ENCODE peak calls at places on chromosomes 3 and 15, in four cellular contexts. One of them, this sample, is unnamed.

GRCh38 chr3:194364652-194365434 is 4.7 kb downstream of the LRRC15 start:
- DNase-seq in A549: no peak
- DNase-seq in K562: no peak
- DNase-seq in PC-9: no peak
- DNase-seq in this sample: no peak

GRCh38 chr15:92599394-92599970 is 56.1 kb downstream of the FAM174B start:
- DNase-seq in K562: no peak
- DNase-seq in PC-9: no peak
- DNase-seq in A549: no peak
- DNase-seq in this sample: no peak

GRCh38 chr3:30198162-30198561 is 408.2 kb upstream of the TGFBR2 start:
- DNase-seq in A549: no peak
- DNase-seq in PC-9: no peak
- DNase-seq in K562: no peak
- DNase-seq in this sample: no peak

GRCh38 chr15:61228025-61228901 is 839 bp downstream of the RORA start:
- DNase-seq in A549: peak; percentile 15
- DNase-seq in K562: no peak
- DNase-seq in PC-9: no peak
- DNase-seq in this sample: peak; percentile 14

GRCh38 chr15:38886315-38887163 is 321.9 kb upstream of the RASGRP1 start:
- DNase-seq in PC-9: no peak
- DNase-seq in A549: peak; percentile 40
- DNase-seq in K562: no peak
- DNase-seq in this sample: no peak

GRCh38 chr3:159882784-159883779 is 105.6 kb upstream of the IL12A start:
- DNase-seq in PC-9: peak; percentile 43
- DNase-seq in K562: no peak
- DNase-seq in A549: no peak
- DNase-seq in this sample: no peak

GRCh38 chr3:79018671-79019136 is 749.1 kb downstream of the ROBO1 start:
- DNase-seq in K562: peak; percentile 3
- DNase-seq in A549: peak; percentile 35
- DNase-seq in PC-9: peak; percentile 40
- DNase-seq in this sample: peak; percentile 72

GRCh38 chr3:8499181-8499611 is 2.4 kb upstream of the LMCD1 start:
- DNase-seq in PC-9: peak; percentile 89
- DNase-seq in A549: no peak
- DNase-seq in K562: no peak
- DNase-seq in this sample: no peak

GRCh38 chr15:56817690-56818089 is 84.4 kb upstream of the ZNF280D start:
- DNase-seq in A549: no peak
- DNase-seq in PC-9: no peak
- DNase-seq in K562: no peak
- DNase-seq in this sample: no peak

GRCh38 chr3:189588818-189589569 is 42.2 kb upstream of the TP63 start:
- DNase-seq in A549: peak; percentile 1
- DNase-seq in PC-9: no peak
- DNase-seq in K562: no peak
- DNase-seq in this sample: no peak

GRCh38 chr3:126537730-126538281 is 13.9 kb downstream of the CHST13 start:
- DNase-seq in K562: no peak
- DNase-seq in A549: no peak
- DNase-seq in PC-9: no peak
- DNase-seq in this sample: no peak

GRCh38 chr3:14523792-14524191 is 16.4 kb downstream of the GRIP2 start:
- DNase-seq in K562: no peak
- DNase-seq in PC-9: no peak
- DNase-seq in A549: no peak
- DNase-seq in this sample: no peak

GRCh38 chr3:87311309-87311708 is 34.9 kb upstream of the POU1F1 start:
- DNase-seq in PC-9: no peak
- DNase-seq in K562: no peak
- DNase-seq in A549: no peak
- DNase-seq in this sample: no peak

GRCh38 chr15:41983621-41984571 is 11.5 kb upstream of the EHD4 start:
- DNase-seq in A549: no peak
- DNase-seq in K562: no peak
- DNase-seq in PC-9: no peak
- DNase-seq in this sample: no peak

GRCh38 chr3:44120721-44121582 is 120.7 kb upstream of the TOPAZ1 start:
- DNase-seq in A549: no peak
- DNase-seq in K562: no peak
- DNase-seq in PC-9: no peak
- DNase-seq in this sample: no peak

GRCh38 chr3:161171113-161171512 is 50.0 kb upstream of the NMD3 start:
- DNase-seq in A549: no peak
- DNase-seq in K562: no peak
- DNase-seq in PC-9: no peak
- DNase-seq in this sample: no peak

GRCh38 chr3:121796970-121797369 is 37.9 kb downstream of the IQCB1 start:
- DNase-seq in K562: no peak
- DNase-seq in A549: no peak
- DNase-seq in PC-9: no peak
- DNase-seq in this sample: peak; percentile 51

DNA sequence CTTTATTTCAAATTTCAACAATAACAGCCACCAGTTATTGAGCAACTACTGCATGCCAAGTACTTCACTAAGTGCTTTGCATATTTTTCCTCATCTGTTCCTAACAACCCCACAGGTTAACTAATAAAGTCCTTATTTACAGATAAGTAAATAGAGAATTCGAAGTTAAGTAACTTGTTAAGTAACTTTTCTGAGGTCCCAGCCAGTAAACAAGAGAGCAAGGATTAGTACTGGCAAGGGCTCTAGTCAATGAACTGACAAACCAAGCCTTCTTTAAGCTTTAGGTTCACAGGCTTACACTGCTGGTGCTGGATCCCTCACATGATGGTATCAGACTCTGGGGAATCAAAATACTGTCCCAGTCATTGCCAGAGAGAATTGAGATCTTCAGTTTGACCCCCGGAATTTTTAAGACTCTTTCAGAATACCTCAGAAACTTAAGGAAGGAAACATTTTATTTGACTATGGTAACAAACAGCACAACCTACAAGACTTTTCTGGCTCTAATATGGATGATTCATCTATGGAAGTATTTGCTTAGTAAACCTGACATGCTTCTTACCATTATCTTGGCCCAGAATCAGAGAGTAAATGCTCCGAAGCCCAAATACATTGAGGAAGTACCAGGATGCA is 16.5 kb downstream of the EMC3 start:
- DNase-seq in K562: no peak
- DNase-seq in A549: no peak
- DNase-seq in PC-9: peak; percentile 91
- DNase-seq in this sample: no peak
- H3K4me2 ChIP-seq in K562: no peak overlapping the region
- H3K4me2 ChIP-seq in A549: peak overlapping the region; percentile 77
- H3K4me2 ChIP-seq in PC-9: peak overlapping the region; percentile 35
- H3K4me2 ChIP-seq in this sample: no peak overlapping the region

DNA sequence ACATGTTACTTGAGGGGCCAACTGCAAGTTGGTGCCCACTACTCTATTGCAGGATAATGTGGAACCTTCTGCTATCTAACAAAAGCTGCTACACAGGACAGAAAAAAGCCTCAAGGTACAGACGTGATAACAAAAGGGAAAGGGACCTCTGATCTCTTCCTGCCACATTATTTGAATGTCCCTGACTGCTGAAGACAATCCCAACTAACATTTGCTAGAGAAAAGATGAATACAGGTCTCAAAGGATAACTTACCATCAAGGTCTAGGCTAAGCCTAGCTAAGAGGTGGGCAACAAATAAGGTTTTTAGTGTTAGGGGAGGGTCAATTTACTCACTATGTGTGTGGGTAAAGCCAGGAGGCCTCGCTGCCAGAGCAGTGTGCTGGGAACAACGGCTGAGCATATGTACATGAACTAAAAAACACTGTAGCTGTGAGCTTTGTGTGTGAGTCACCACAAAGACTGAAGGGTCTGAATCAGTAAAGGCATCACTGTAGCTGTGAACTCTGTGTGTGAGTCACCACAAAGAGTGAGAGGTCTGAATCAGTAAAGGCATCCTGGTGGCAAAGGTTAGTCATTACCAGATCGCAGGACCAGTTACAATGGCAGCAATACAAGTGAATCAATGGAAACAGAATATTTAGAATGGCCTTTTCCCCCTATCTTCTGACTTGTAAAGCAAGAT is 111.7 kb downstream of the LMLN start:
- DNase-seq in K562: peak; percentile 68
- DNase-seq in PC-9: peak; percentile 100
- DNase-seq in A549: peak; percentile 28
- DNase-seq in this sample: no peak
- TF ChIP-seq CTCF in K562: peak; percentile 33
- TF ChIP-seq CTCF in PC-9: peak; percentile 68
- TF ChIP-seq CTCF in A549: no peak
- TF ChIP-seq CTCF in this sample: peak; percentile 12

DNA sequence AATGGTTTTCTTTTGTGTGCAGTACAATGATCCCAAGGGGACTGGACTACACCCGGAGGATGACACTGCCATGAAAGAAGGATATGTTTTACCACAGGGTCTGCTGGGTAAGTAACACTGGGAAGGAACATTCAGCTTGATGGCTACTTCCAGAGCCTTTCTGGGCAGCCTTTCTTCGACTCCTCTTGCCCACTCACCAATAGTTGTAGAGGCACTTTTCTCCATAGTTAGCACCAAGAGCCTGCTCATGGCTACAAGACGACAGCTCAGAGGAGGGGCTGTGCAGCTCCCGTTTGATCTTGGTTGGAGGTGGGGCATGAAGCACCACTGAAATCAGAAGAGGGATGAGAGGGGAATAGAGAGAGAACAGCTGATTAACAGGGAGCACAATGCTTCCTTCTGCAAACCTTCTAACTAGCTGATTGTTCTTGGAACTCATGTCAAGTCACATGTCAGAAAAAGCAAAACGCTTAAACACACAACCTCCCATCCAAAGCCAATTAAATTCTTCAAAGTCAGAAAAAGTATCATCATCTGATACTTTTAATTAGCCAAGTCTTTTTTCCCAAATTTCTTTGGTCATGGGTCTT is 27.9 kb downstream of the ETV5 start:
- DNase-seq in A549: no peak
- DNase-seq in K562: no peak
- DNase-seq in PC-9: no peak
- DNase-seq in this sample: no peak
- H3K4me2 ChIP-seq in A549: no peak overlapping the region
- H3K4me2 ChIP-seq in K562: no peak overlapping the region
- H3K4me2 ChIP-seq in PC-9: no peak overlapping the region
- H3K4me2 ChIP-seq in this sample: no peak overlapping the region

GRCh38 chr3:113495035-113495434 is 19.9 kb downstream of the SPICE1 start:
- DNase-seq in K562: peak; percentile 16
- DNase-seq in PC-9: peak; percentile 46
- DNase-seq in A549: no peak
- DNase-seq in this sample: peak; percentile 72
- TF ChIP-seq CTCF in K562: peak; percentile 42
- TF ChIP-seq CTCF in PC-9: peak; percentile 69
- TF ChIP-seq CTCF in A549: peak; percentile 75
- TF ChIP-seq CTCF in this sample: peak; percentile 68

GRCh38 chr15:32838820-32839219 is 121.0 kb downstream of the GREM1 start:
- DNase-seq in PC-9: no peak
- DNase-seq in A549: peak; percentile 29
- DNase-seq in K562: peak; percentile 6
- DNase-seq in this sample: no peak
- H3K4me2 ChIP-seq in PC-9: no peak overlapping the region
- H3K4me2 ChIP-seq in A549: peak overlapping the region; percentile 50
- H3K4me2 ChIP-seq in K562: no peak overlapping the region
- H3K4me2 ChIP-seq in this sample: no peak overlapping the region